ENCODE peak calls at places on chromosomes 16 and 17, in ten cellular contexts. T is NCI-H1417; W is HFFc6; B is HCEC 1CT; K is activated T-helper 9 cell treated with anti-CD3 and anti-CD28 coated beads, Interleukin-2, amount 50 U/mL, for 16 hours; G is occipital lobe; U is cardiac septum; S is GM19239; M is iris pigment epithelial cell; L is smooth muscle cell of the brain vasculature. O is an unnamed sample.

GRCh38 chr17:32693135-32693897 is 183.6 kb downstream of the MYO1D start:
- DNase-seq in T (peak), W (no peak), B (no peak), K (no peak), G (no peak), U (no peak), S (no peak), M (no peak), L (no peak), O (no peak)

GRCh38 chr17:32590974-32591373 is 104.2 kb downstream of the CDK5R1 start:
- DNase-seq in T (peak), W (no peak), B (no peak), K (no peak), G (no peak), U (no peak), S (no peak), M (no peak), L (no peak), O (no peak)

GRCh38 chr17:40351185-40352043 is 13.1 kb downstream of the GJD3 start:
- DNase-seq in T (peak), W (no peak), B (no peak), K (no peak), G (no peak), U (no peak), S (no peak), M (no peak), L (no peak), O (no peak)

GRCh38 chr17:17425591-17425990 is 51.2 kb upstream of the MED9 start:
- DNase-seq in T (no peak), W (no peak), B (no peak), K (no peak), G (no peak), U (no peak), S (no peak), M (no peak), L (no peak), O (no peak)

GRCh38 chr16:1428511-1428910 is 2.4 kb upstream of the PERCC1 start:
- DNase-seq in T (no peak), W (no peak), B (no peak), K (peak), G (no peak), U (no peak), S (peak), M (peak), L (no peak), O (no peak)

GRCh38 chr16:87569601-87570559 is 32.4 kb upstream of the JPH3 start:
- DNase-seq in T (no peak), W (no peak), B (no peak), K (no peak), G (no peak), U (no peak), S (no peak), M (no peak), L (no peak), O (no peak)

GRCh38 chr16:19291459-19291858 is 5.9 kb downstream of the CLEC19A start:
- DNase-seq in T (peak), W (no peak), B (peak), K (no peak), G (peak), U (no peak), S (no peak), M (peak), L (no peak), O (no peak)

GRCh38 chr16:1527836-1528811 is 5.3 kb upstream of the TMEM204 start:
- DNase-seq in T (no peak), W (no peak), B (no peak), K (no peak), G (no peak), U (no peak), S (no peak), M (no peak), L (no peak), O (no peak)